ENCODE peak calls at places on chromosomes 11 and 22, in four cellular contexts. M is cardiac muscle cell; C is amygdala; J is CD4-positive, alpha-beta T cell. W is an unnamed sample.

GRCh38 chr22:32911526-32911925 is 110.0 kb downstream of the TIMP3 start:
- DNase-seq in J (no peak), C (no peak), M (no peak), W (peak)

GRCh38 chr22:46797355-46797754 is 34.9 kb downstream of the TBC1D22A start:
- DNase-seq in C (no peak), J (no peak), M (peak), W (peak)

GRCh38 chr11:10866893-10867331 is 9.1 kb upstream of the ZBED5 start:
- DNase-seq in C (no peak), J (no peak), M (peak), W (no peak)

GRCh38 chr11:119306373-119306890 is 10.5 kb downstream of the MCAM start:
- DNase-seq in J (peak), C (no peak), M (no peak), W (no peak)

GRCh38 chr11:73295259-73295995 is 12.6 kb upstream of the ARHGEF17 start:
- DNase-seq in M (peak), C (no peak), J (peak), W (peak)

GRCh38 chr11:124798991-124799383 is 1.2 kb downstream of the MSANTD2 start:
- DNase-seq in C (no peak), J (no peak), M (peak), W (no peak)

GRCh38 chr11:89625171-89625570 is 84.9 kb upstream of the TRIM77 start:
- DNase-seq in M (peak), C (no peak), J (no peak), W (peak)

GRCh38 chr22:46192210-46192993 is 42.1 kb downstream of the PPARA start:
- DNase-seq in C (no peak), J (no peak), M (no peak), W (no peak)

GRCh38 chr22:44132724-44133123 is 48.0 kb upstream of the PARVG start:
- DNase-seq in M (no peak), C (no peak), J (no peak), W (no peak)

GRCh38 chr11:46160100-46160499 is 38.8 kb upstream of the PHF21A start:
- DNase-seq in C (no peak), J (no peak), M (peak), W (no peak)

GRCh38 chr11:134712228-134713145 is 300.4 kb upstream of the B3GAT1 start:
- DNase-seq in M (no peak), C (no peak), J (no peak), W (no peak)

GRCh38 chr22:40247976-40248375 is 70.3 kb downstream of the TNRC6B start:
- DNase-seq in J (peak), C (no peak), M (no peak), W (no peak)

GRCh38 chr11:17277024-17277584 is 565 bp downstream of the NUCB2 start:
- DNase-seq in M (no peak), J (no peak), C (no peak), W (peak)

GRCh38 chr11:282171-282570 is 4.0 kb downstream of the NLRP6 start:
- DNase-seq in C (no peak), J (no peak), M (no peak), W (no peak)

GRCh38 chr11:94706211-94706610 is 61.9 kb upstream of the AMOTL1 start:
- DNase-seq in J (no peak), M (no peak), C (no peak), W (no peak)

GRCh38 chr11:35944503-35945136 is 758 bp downstream of the LDLRAD3 start:
- DNase-seq in J (no peak), M (peak), C (no peak), W (peak)

GRCh38 chr11:118851970-118852369 is 31.7 kb upstream of the CXCR5 start:
- DNase-seq in M (no peak), C (no peak), J (no peak), W (no peak)

GRCh38 chr11:114149689-114150407 is 90.3 kb downstream of the ZBTB16 start:
- DNase-seq in J (no peak), M (no peak), C (no peak), W (no peak)

GRCh38 chr11:15113381-15113780 is 1.3 kb upstream of the INSC start:
- DNase-seq in M (no peak), C (no peak), J (no peak), W (no peak)

GRCh38 chr22:50439314-50440250 is 35.3 kb downstream of the SBF1 start:
- DNase-seq in C (no peak), J (no peak), M (no peak), W (no peak)

GRCh38 chr22:47996446-47996857 is 1234.0 kb downstream of the TBC1D22A start:
- DNase-seq in C (no peak), J (no peak), M (no peak), W (no peak)

GRCh38 chr11:3840870-3841425 is at the start of gene RHOG:
- DNase-seq in C (peak), M (peak), J (no peak), W (peak)

W was measured in SJCRH30.